ENCODE peak calls at places on chromosomes 3 and 15, in eight cellular contexts. O is right lobe of liver, M is fibroblast of villous mesenchyme, F is endodermal cell, G is pancreas, A is coronary artery, L is body of pancreas, X is tibial artery. U is an unnamed sample.

GRCh38 chr3:182710557-182711157 is 82.6 kb upstream of the ATP11B start:
- DNase-seq in G (no peak), A (no peak), X (no peak), O (no peak), M (peak; percentile 30), F (no peak), L (no peak), U (peak; percentile 37)

GRCh38 chr3:125061646-125062045 is 5.8 kb upstream of the HEG1 start:
- DNase-seq in F (peak; percentile 47), M (no peak), G (no peak), A (no peak), X (no peak), L (no peak), O (no peak), U (no peak)

GRCh38 chr15:90266061-90266431 is 574 bp downstream of the NGRN start:
- DNase-seq in O (no peak), A (no peak), F (peak; percentile 71), M (peak; percentile 37), L (peak; percentile 10), G (no peak), X (peak; percentile 34), U (peak; percentile 29)

GRCh38 chr3:71859128-71859519 is 74.2 kb upstream of the PROK2 start:
- DNase-seq in M (peak; percentile 4), L (peak; percentile 62), A (no peak), G (no peak), F (no peak), O (no peak), X (no peak), U (peak; percentile 23)

GRCh38 chr15:58572521-58572920 is 140.7 kb downstream of the LIPC start:
- DNase-seq in G (no peak), L (no peak), X (no peak), A (no peak), F (no peak), O (no peak), M (no peak), U (no peak)

GRCh38 chr15:73988075-73988969 is 3.8 kb downstream of the STOML1 start:
- DNase-seq in M (no peak), G (no peak), A (no peak), F (no peak), L (peak; percentile 44), O (no peak), X (no peak), U (no peak)

GRCh38 chr3:9947025-9947995 is 4.9 kb downstream of the PRRT3 start:
- DNase-seq in O (peak; percentile 86), F (peak; percentile 90), X (peak; percentile 73), G (peak; percentile 88), M (peak; percentile 73), A (peak; percentile 83), L (peak; percentile 88), U (peak; percentile 71)

GRCh38 chr3:54791552-54792156 is 136.2 kb downstream of the LRTM1 start:
- DNase-seq in L (no peak), F (no peak), X (no peak), M (no peak), O (no peak), G (no peak), A (no peak), U (no peak)

GRCh38 chr3:101182734-101183133 is 137.6 kb downstream of the IMPG2 start:
- DNase-seq in X (no peak), A (no peak), M (peak; percentile 59), O (no peak), G (no peak), L (no peak), F (no peak), U (peak; percentile 78)

GRCh38 chr3:129689036-129689435 is 82.6 kb upstream of the PLXND1 start:
- DNase-seq in A (no peak), G (no peak), M (no peak), X (no peak), F (no peak), O (no peak), L (no peak), U (no peak)

GRCh38 chr3:107431048-107431297 is 53.7 kb downstream of the CCDC54 start:
- DNase-seq in A (no peak), M (peak; percentile 26), X (peak; percentile 27), F (peak; percentile 83), G (no peak), L (no peak), O (no peak), U (no peak)

DNA sequence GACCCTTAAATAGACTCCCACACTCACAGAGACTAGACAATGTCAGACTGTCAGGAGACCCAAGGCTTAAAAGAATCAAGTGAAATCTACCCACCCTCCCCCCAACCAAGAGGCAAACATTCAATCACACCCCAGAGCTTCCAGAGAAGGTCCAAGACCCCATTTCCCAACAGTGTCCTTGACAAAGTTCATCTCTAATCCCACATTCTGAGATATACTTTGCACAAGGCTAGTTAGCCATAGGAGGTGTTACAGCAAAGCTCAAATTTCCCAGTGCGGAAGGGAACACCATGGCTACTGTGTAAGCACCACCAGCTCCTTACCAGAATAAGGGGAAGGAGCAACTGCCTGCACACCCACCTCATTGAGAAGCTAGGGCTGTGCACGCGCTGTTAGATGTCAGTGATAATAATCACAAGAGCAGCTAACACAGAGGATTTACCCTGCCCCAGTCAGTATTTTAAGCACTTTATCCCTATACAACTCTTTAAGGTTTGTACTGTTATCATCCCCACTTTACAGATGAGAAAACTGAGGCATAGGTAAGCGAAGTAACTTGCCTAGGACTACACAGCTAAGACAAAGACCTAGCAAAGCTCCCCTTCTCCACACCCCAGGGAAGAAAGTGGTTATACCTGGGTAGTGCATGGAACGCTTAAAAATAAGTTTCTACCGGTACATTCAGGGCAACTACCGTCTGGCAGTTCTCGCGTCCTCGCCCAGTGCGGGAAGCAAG is 17.3 kb downstream of the SPATA12 start:
- DNase-seq in L (no peak), G (no peak), X (no peak), O (no peak), M (no peak), F (no peak), A (no peak), U (no peak)
- H3K4me3 ChIP-seq in L (peak overlapping the region; percentile 88), G (peak overlapping the region; percentile 82), X (peak overlapping the region; percentile 67), O (no peak overlapping the region), M (peak overlapping the region; percentile 70), F (peak overlapping the region; percentile 86), A (peak overlapping the region; percentile 88), U (peak overlapping the region; percentile 74)

DNA sequence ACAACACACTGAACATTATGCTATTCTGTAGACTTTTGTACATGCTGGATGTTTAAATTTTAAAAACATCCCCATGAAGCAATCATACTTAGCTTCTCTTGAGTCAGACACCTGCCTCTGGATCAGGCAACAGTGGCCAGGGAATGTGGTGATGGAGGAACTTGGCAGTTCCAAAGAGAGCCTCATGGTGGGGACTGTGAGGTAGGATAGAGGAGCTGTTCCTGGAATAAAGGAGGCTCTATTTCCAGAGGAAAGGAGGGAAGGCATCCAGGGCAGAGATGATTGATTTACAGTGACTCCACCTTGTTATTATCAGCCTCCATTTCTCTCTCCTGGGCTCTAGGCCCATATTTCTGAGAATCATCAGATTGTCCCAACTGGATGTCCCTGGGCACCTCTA is 35.0 kb upstream of the ABHD17C start:
- DNase-seq in F (peak; percentile 79), L (peak; percentile 37), A (no peak), O (peak; percentile 53), X (no peak), G (peak; percentile 25), M (peak; percentile 39), U (peak; percentile 67)
- TF ChIP-seq CTCF in F (peak; percentile 77), L (peak; percentile 51), A (no peak), O (no peak), X (peak; percentile 35), G (no peak), M (peak; percentile 59), U (peak; percentile 70)

GRCh38 chr3:176526194-176526593 is 671.1 kb downstream of the TBL1XR1 start:
- DNase-seq in F (no peak), O (no peak), M (no peak), L (no peak), X (no peak), G (no peak), A (no peak), U (peak; percentile 8)

GRCh38 chr3:176526942-176527341 is 670.3 kb downstream of the TBL1XR1 start:
- DNase-seq in A (no peak), O (no peak), X (no peak), L (no peak), F (no peak), M (no peak), G (no peak), U (no peak)

GRCh38 chr3:176523114-176523513 is 674.2 kb downstream of the TBL1XR1 start:
- DNase-seq in F (no peak), G (no peak), X (no peak), A (no peak), L (no peak), M (no peak), O (no peak), U (no peak)

GRCh38 chr3:176522436-176522835 is 674.8 kb downstream of the TBL1XR1 start:
- DNase-seq in O (no peak), M (no peak), F (no peak), X (no peak), A (no peak), L (no peak), G (no peak), U (no peak)

GRCh38 chr3:176521531-176522175 is 675.6 kb downstream of the TBL1XR1 start:
- DNase-seq in M (no peak), X (no peak), O (no peak), L (no peak), A (no peak), F (peak; percentile 45), G (no peak), U (peak; percentile 57)
- H3K4me3 ChIP-seq in M (no peak overlapping the region), X (no peak overlapping the region), O (no peak overlapping the region), L (no peak overlapping the region), A (no peak overlapping the region), F (no peak overlapping the region), G (no peak overlapping the region), U (no peak overlapping the region)

DNA sequence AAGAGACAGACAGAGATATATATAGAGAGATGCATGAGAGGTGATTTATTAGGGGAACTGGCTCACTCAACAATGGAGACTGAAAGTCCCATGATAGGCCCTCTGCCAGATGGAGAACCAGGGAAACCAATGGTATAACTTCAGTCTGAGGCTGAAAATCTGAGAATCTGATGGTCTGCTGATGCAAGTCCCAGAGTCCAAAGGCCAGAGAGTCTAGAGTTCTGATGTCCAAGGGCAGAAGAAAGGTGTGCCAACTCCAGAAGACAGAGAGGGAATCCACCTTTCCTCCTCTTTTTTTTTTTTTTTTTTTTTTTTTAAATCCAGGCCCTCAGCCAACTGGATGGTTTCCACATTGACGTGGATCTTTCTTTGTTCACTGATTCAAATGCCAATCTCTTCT is 197.9 kb upstream of the MEIS2 start:
- DNase-seq in X (no peak), F (no peak), L (no peak), O (no peak), G (no peak), A (no peak), M (no peak), U (no peak)
- TF ChIP-seq CTCF in X (no peak), F (no peak), L (no peak), O (no peak), G (no peak), A (no peak), M (no peak), U (no peak)

DNA sequence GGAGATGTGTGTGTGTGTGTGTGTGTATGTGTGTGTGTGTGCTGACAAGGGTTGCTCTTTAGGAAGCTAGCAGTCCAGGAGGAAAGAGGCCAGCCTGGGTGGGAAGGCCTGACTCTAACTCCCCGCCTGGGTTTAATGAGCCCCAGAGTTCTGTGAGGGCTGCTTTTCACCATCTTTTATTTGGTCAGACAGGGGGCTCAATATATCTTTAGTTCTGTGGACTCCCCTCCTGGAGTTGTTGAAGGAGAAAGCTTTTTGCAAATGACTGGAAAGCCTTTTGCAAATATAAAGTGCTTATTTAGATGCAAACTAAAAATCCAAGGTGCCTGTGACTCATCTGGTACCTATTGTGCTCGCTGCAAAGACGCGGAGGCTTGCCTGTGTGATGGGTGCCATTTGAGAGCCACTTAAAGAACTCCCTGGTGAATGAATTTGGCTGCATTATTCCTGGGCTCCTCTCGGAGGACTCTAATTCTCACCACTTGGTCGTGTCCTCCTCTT is 24.5 kb downstream of the DRD3 start:
- DNase-seq in M (no peak), F (peak; percentile 82), G (no peak), A (no peak), O (no peak), X (no peak), L (no peak), U (no peak)
- H3K4me3 ChIP-seq in M (no peak overlapping the region), F (no peak overlapping the region), G (no peak overlapping the region), A (no peak overlapping the region), O (no peak overlapping the region), X (no peak overlapping the region), L (no peak overlapping the region), U (no peak overlapping the region)

U was measured in fibroblast of pulmonary artery.